ENCODE peak calls at places on chromosomes 7 and 10, in eight cellular contexts. E, I, H, L, B, X, Z and W are unnamed samples.

GRCh38 chr10:89476676-89477075 is 58.7 kb downstream of the SLC16A12 start:
- DNase-seq in Z (no peak), X (no peak), H (no peak), E (no peak), L (no peak), B (no peak), I (no peak), W (no peak)

GRCh38 chr7:78716876-78717275 is 736.6 kb downstream of the MAGI2 start:
- DNase-seq in B (no peak), H (no peak), L (no peak), Z (no peak), E (no peak), I (no peak), X (no peak), W (no peak)

GRCh38 chr10:74748632-74749031 is 77.8 kb upstream of the KAT6B start:
- DNase-seq in E (no peak), L (no peak), H (no peak), I (no peak), B (no peak), X (no peak), Z (no peak), W (no peak)

GRCh38 chr7:73433924-73434700 is 534 bp downstream of the FZD9 start:
- DNase-seq in X (no peak), L (no peak), I (no peak), B (no peak), E (no peak), H (no peak), Z (no peak), W (no peak)

GRCh38 chr10:103580011-103580410 is 86.5 kb downstream of the NEURL1 start:
- DNase-seq in I (no peak), E (no peak), Z (no peak), L (no peak), H (no peak), B (no peak), X (no peak), W (no peak)

GRCh38 chr10:86329093-86329710 is 37.4 kb downstream of the GRID1 start:
- DNase-seq in H (no peak), B (no peak), I (no peak), L (no peak), X (no peak), Z (no peak), E (peak), W (no peak)

GRCh38 chr10:61592581-61592980 is 70.1 kb upstream of the CABCOCO1 start:
- DNase-seq in I (no peak), E (no peak), H (no peak), Z (no peak), L (peak), B (peak), X (no peak), W (no peak)

GRCh38 chr10:13102002-13102794 is 2.2 kb downstream of the OPTN start:
- DNase-seq in X (peak), H (no peak), B (no peak), Z (no peak), I (no peak), E (no peak), L (peak), W (no peak)

GRCh38 chr7:35647171-35647574 is 47.8 kb downstream of the HERPUD2 start:
- DNase-seq in B (no peak), L (peak), Z (no peak), H (no peak), I (no peak), E (peak), X (peak), W (no peak)

GRCh38 chr7:134444198-134444960 is 14.5 kb downstream of the AKR1B1 start:
- DNase-seq in L (no peak), B (no peak), Z (peak), X (peak), E (no peak), I (peak), H (no peak), W (no peak)

GRCh38 chr10:78420946-78421732 is 387.5 kb downstream of the RPS24 start:
- DNase-seq in Z (no peak), H (no peak), I (no peak), B (no peak), E (no peak), X (no peak), L (no peak), W (no peak)

GRCh38 chr7:95028683-95029082 is 121.3 kb downstream of the PPP1R9A start:
- DNase-seq in L (no peak), E (no peak), X (no peak), Z (no peak), H (no peak), I (no peak), B (no peak), W (no peak)

GRCh38 chr10:59382831-59383295 is 20.5 kb upstream of the FAM13C start:
- DNase-seq in I (no peak), H (no peak), Z (no peak), B (no peak), E (no peak), X (peak), L (peak), W (no peak)

GRCh38 chr10:98405422-98405821 is 9.6 kb downstream of the PYROXD2 start:
- DNase-seq in I (no peak), L (peak), B (no peak), Z (no peak), X (no peak), H (no peak), E (no peak), W (no peak)

GRCh38 chr7:84821671-84822534 is 365.0 kb downstream of the SEMA3D start:
- DNase-seq in B (no peak), E (no peak), Z (no peak), X (no peak), L (no peak), I (no peak), H (no peak), W (no peak)
- TF ChIP-seq CTCF in B (no peak), E (no peak), Z (no peak), X (no peak), L (no peak), I (no peak), H (no peak), W (no peak)

DNA sequence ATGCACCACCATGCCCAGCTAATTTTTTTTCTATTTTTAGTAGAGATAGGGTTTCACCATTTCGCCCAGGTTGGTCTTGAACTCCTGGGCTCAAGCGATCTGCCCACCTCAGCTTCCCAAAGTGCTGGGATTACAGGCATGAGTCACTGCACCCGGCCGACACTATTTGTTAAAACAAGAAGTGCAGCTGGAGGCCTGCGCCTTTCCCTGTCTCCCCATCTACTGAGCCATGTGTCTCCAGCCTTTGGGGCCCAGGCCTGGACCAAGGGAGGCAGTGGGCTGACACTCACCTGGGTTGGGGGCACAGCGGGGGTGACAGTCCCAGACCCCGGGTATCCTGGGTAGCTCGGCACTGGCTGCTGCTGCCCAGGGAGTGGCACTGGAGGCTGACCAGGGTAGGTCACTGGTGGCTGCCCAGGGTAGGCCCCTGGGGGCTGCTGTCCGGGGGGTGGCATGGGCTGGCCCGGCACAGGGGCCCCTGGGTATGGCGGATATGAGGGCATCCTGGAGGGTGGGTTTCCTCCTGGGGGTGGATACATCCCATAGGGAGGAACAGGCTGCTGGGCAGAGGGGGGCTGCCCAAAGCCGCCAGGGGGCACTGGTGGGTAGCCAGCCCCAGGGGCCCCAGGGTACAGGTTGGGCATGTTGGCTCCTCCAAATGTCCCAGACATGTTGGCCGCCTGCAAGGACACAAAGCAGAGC is 36.3 kb downstream of the PLAC9 start:
- DNase-seq in H (no peak), B (no peak), I (no peak), Z (no peak), L (no peak), E (no peak), X (no peak), W (no peak)
- TF ChIP-seq CTCF in H (peak), B (no peak), I (no peak), Z (no peak), L (peak), E (no peak), X (no peak), W (no peak)

GRCh38 chr7:15012135-15012534 is 109.6 kb upstream of the DGKB start:
- DNase-seq in I (no peak), L (no peak), H (no peak), B (no peak), Z (no peak), E (no peak), X (no peak), W (no peak)

GRCh38 chr7:15005672-15006071 is 103.1 kb upstream of the DGKB start:
- DNase-seq in E (no peak), L (no peak), H (no peak), B (no peak), I (no peak), X (no peak), Z (no peak), W (no peak)

GRCh38 chr7:15011289-15011688 is 108.7 kb upstream of the DGKB start:
- DNase-seq in I (no peak), B (no peak), L (no peak), H (no peak), E (no peak), Z (no peak), X (no peak), W (no peak)

DNA sequence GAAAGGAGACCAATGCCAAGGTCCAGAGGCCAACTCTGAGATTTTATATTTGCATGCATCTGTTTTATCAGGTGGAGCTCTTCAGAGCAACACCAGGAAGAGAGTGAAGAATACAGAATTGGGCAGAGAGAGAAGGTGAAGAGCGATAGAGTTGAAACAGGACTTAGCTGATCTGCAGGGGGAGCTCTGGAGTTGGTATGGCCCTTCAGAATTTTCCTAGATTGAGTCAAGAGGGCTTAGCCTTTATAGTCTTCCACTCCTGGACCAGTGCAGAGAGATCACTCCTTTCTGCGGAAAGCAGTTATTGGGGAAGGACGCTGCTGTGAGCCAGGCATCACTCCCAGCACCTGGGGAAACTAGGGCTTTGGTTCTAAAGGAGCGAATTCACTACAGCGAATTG is 105.0 kb upstream of the DGKB start:
- DNase-seq in H (no peak), E (peak), L (peak), I (no peak), X (no peak), B (peak), Z (no peak), W (no peak)
- TF ChIP-seq CTCF in H (peak), E (peak), L (peak), I (no peak), X (no peak), B (peak), Z (no peak), W (no peak)

DNA sequence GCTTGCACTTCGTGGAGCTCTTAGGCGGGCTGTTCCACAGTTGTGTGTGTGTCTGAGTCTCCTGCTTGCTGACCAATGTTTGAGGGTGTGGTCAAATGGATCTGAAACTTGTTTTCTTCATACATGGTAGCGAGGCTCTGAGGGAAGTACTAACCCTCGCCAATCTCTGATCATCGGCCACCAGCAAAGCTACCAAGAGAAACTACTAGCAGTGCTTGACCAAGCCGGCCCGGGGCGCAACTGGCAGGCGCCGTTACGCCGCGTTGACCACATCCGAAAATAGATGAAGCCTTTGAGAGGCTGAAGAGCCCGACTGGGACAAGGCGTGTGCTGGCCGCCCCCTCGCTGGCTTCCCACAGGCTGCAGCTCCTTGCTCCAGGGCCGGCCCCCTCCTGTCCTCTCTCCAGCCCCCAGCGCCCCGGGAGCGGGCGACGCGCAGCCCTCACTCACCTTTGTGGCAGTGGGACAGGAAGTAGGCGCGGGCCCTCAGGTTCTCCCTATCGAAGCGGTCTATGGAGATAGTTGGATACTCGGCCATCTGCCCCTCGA is 370 bp downstream of the DCLRE1C start:
- DNase-seq in B (peak), X (peak), L (peak), Z (peak), E (peak), H (no peak), I (peak), W (no peak)
- TF ChIP-seq CTCF in B (no peak), X (no peak), L (no peak), Z (no peak), E (peak), H (peak), I (peak), W (no peak)

DNA sequence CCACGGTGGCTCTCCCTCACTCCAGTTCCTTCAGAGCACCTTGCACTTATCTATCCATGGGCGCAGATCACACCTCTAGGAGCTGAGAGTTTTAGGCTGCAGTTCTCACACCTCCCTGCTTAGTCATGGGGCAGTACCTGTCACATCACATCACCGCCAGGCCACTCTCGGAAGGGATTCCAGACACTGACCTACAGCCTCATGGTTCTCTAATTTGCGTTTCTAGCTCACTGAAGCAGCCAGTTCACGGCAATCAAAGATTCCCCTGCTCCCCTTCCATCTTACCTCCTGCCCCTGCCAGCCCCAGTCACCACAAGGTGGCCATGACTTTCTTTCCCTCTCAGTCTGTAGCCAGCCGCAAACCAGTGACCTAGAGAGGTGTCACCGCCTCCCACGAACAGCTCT is 34.2 kb downstream of the ADRB1 start:
- DNase-seq in E (no peak), H (no peak), B (no peak), I (no peak), L (no peak), Z (no peak), X (no peak), W (no peak)
- TF ChIP-seq CTCF in E (no peak), H (no peak), B (peak), I (no peak), L (no peak), Z (no peak), X (no peak), W (no peak)

GRCh38 chr7:11261470-11261869 is 287.8 kb downstream of the PHF14 start:
- DNase-seq in B (peak), E (peak), I (peak), X (no peak), L (no peak), Z (no peak), H (no peak), W (no peak)
- TF ChIP-seq CTCF in B (no peak), E (no peak), I (no peak), X (no peak), L (no peak), Z (no peak), H (no peak), W (no peak)

GRCh38 chr7:111483078-111483477 is 79.2 kb downstream of the IMMP2L start:
- DNase-seq in Z (no peak), L (no peak), H (no peak), B (no peak), X (no peak), E (no peak), I (no peak), W (no peak)

GRCh38 chr7:111485981-111486380 is 76.3 kb downstream of the IMMP2L start:
- DNase-seq in L (no peak), E (no peak), B (no peak), H (no peak), Z (no peak), X (no peak), I (no peak), W (no peak)

GRCh38 chr7:111492234-111492633 is 70.1 kb downstream of the IMMP2L start:
- DNase-seq in I (no peak), H (no peak), Z (no peak), L (no peak), E (no peak), X (no peak), B (no peak), W (no peak)

DNA sequence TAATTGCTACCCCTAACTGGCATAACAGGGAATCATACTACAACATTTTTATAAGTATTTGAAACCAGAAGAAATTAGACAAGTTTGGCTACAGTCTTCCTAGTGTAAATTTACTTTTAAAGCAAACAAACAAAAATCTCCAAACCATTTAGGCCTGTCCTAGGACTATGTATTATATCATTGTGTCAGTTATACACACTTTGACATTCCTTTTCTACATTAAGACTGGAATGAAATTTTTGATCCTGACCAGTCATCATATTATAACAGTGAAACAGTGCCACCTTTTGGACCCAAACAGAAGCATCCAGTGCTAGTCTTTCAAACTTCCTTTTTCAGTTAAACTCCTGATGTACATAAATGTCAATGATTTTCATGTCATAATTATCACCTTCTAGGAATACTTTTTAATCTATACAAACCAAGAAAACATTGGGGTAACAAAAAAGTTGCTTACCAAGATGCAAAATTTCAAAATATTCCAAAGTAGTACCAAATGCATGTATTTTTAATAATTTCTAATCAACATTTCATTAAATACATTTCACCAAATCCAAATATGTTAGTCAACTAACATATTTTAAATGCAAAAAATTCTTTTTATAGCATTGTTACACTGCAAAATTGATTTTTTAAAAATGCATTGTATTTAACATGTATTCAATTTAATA is 75.7 kb downstream of the IMMP2L start:
- DNase-seq in H (peak), Z (no peak), E (peak), X (peak), L (peak), B (peak), I (no peak), W (no peak)
- TF ChIP-seq CTCF in H (peak), Z (peak), E (peak), X (peak), L (peak), B (peak), I (peak), W (no peak)

DNA sequence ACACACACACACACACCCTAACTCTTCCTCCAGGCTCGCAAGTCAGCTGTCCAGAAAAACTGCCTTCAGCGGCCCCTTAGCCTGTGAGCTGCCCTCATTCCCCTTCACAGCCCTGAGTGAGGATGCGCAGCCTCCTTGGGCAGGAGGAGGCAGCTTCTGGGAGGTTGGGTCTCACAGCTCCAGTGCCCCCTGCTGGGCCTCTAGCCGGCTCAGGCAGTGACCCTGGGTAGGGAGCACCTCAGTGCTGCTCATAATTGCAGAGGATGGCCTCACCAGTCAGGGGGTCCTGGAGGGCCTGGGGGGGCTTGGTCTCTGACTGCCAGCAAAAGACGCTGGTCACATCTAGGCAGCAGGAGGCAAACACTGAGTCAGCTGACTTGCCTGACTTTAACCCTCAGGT is 43.7 kb downstream of the ZNF273 start:
- DNase-seq in E (peak), H (no peak), I (no peak), Z (no peak), L (peak), B (no peak), X (no peak), W (no peak)
- TF ChIP-seq CTCF in E (peak), H (peak), I (no peak), Z (no peak), L (peak), B (peak), X (no peak), W (no peak)

GRCh38 chr7:47807756-47808155 is 140.5 kb downstream of the PKD1L1 start:
- DNase-seq in I (no peak), B (no peak), E (no peak), X (no peak), H (no peak), L (no peak), Z (no peak), W (no peak)
- TF ChIP-seq CTCF in I (no peak), B (no peak), E (no peak), X (no peak), H (no peak), L (no peak), Z (no peak), W (no peak)

DNA sequence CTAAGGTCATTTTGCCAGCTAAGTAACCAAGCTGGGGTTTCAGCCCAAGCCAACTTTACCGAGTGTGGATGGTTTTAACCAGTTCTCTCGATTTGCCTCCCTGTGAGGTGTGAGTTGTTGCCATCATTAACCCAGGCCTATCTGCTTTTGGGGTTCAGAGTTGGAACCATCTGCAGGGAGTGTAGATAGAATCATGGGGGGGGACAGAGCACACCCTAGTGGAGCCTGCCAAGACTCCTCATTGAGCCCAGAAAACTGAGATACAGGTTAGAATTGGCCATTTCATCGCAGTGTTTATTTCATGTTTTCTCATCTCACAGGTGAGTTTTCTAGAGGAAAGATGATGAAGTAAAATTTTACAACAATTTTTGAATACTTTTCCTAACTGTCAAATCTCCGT is 133.6 kb downstream of the SDK1 start:
- DNase-seq in E (no peak), I (no peak), H (no peak), L (no peak), X (no peak), Z (no peak), B (no peak), W (no peak)
- TF ChIP-seq CTCF in E (no peak), I (no peak), H (no peak), L (no peak), X (no peak), Z (no peak), B (no peak), W (no peak)